ENCODE peak calls at places on chromosomes 16 and 17, in four cellular contexts. T is Panc1, B is K562, A is GM23338. V is an unnamed sample.

GRCh38 chr16:50684823-50685455 is 3.8 kb upstream of the SNX20 start:
- ATAC-seq in B (no peak), A (no peak), T (no peak), V (no peak)

GRCh38 chr17:36470499-36470898 is 16.0 kb upstream of the ZNHIT3 start:
- ATAC-seq in T (no peak), B (no peak), A (no peak), V (no peak)

GRCh38 chr17:78891406-78892061 is 11.5 kb downstream of the CEP295NL start:
- ATAC-seq in A (no peak), T (no peak), B (no peak), V (no peak)

GRCh38 chr16:715448-716249 is 731 bp downstream of the METRN start:
- ATAC-seq in B (peak; percentile 48), A (peak; percentile 17), T (peak; percentile 1), V (no peak)

GRCh38 chr16:14109077-14109775 is 38.1 kb downstream of the MRTFB start:
- ATAC-seq in A (no peak), T (no peak), B (no peak), V (no peak)

GRCh38 chr17:62882878-62883277 is 74.8 kb upstream of the MARCHF10 start:
- ATAC-seq in A (no peak), T (no peak), B (peak; percentile 35), V (no peak)

GRCh38 chr16:52293209-52293608 is 253.7 kb downstream of the TOX3 start:
- ATAC-seq in T (no peak), B (no peak), A (no peak), V (no peak)

GRCh38 chr17:60514053-60514452 is 12.0 kb downstream of the APPBP2 start:
- ATAC-seq in B (no peak), A (no peak), T (no peak), V (no peak)

GRCh38 chr16:370980-371728 is 816 bp upstream of the MRPL28 start:
- ATAC-seq in T (peak; percentile 42), A (peak; percentile 4), B (peak; percentile 58), V (no peak)

DNA sequence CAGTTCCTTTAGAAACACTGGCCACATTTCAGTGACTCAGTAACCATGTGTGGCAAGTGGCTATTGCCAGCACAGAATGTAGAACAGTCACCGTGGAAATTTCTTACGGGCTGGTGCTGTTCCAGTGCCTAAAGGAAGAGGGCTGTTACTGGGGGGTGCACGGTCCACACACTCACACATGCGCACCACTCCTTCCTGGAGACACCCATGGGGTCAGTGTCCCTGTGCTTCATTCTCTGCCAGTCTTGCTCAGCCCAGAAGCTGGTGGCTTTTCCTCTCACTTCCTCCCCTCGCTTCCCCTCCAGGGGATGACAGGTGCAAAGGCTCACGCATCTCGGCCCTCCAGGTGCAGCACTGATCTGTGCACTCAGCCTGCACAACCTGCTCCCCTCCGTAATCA is 115.6 kb downstream of the CCDC182 start:
- ATAC-seq in T (no peak), B (no peak), A (no peak), V (no peak)
- TF ChIP-seq POLR2AphosphoS5 in T (no peak), B (no peak), A (no peak), V (no peak)

GRCh38 chr17:21297026-21297520 is 12.6 kb downstream of the MAP2K3 start:
- ATAC-seq in A (no peak), T (no peak), B (no peak), V (no peak)
- H3K27ac ChIP-seq in A (no peak overlapping the region), T (no peak overlapping the region), B (no peak overlapping the region), V (no peak overlapping the region)

GRCh38 chr17:73534575-73534940 is 109.7 kb downstream of the SDK2 start:
- ATAC-seq in B (no peak), T (no peak), A (no peak), V (no peak)

GRCh38 chr17:73533801-73534574 is 110.3 kb downstream of the SDK2 start:
- ATAC-seq in B (no peak), A (peak; percentile 45), T (no peak), V (no peak)

GRCh38 chr17:73531171-73531570 is 113.1 kb downstream of the SDK2 start:
- ATAC-seq in T (no peak), A (no peak), B (no peak), V (no peak)

GRCh38 chr17:73533127-73533526 is 111.1 kb downstream of the SDK2 start:
- ATAC-seq in A (no peak), B (no peak), T (no peak), V (no peak)

DNA sequence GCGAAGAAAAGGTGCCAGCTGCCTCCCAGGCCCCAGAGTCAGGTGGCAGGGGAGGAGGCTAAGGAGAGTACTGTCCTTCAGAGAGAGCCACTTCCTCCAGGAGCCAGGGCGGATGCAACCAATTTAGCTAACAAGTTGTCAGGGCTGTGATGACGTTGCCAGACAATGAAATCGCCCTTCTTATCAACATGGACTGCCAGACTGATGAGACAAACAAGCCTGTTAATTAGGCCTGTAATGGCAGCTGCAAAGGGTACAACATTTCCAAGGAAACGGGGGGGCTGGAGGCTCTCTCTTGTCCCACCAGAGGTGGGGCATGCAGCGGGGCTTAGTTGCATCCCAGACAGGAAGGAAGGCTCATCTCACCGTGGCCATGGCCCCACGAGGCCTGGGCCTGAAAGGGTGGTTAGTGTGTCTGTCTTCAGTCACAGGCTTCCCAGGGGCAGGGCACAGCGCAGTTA is 111.8 kb downstream of the SDK2 start:
- ATAC-seq in A (no peak), T (no peak), B (no peak), V (no peak)
- H3K4me3 ChIP-seq in A (no peak overlapping the region), T (no peak overlapping the region), B (no peak overlapping the region), V (no peak overlapping the region)

DNA sequence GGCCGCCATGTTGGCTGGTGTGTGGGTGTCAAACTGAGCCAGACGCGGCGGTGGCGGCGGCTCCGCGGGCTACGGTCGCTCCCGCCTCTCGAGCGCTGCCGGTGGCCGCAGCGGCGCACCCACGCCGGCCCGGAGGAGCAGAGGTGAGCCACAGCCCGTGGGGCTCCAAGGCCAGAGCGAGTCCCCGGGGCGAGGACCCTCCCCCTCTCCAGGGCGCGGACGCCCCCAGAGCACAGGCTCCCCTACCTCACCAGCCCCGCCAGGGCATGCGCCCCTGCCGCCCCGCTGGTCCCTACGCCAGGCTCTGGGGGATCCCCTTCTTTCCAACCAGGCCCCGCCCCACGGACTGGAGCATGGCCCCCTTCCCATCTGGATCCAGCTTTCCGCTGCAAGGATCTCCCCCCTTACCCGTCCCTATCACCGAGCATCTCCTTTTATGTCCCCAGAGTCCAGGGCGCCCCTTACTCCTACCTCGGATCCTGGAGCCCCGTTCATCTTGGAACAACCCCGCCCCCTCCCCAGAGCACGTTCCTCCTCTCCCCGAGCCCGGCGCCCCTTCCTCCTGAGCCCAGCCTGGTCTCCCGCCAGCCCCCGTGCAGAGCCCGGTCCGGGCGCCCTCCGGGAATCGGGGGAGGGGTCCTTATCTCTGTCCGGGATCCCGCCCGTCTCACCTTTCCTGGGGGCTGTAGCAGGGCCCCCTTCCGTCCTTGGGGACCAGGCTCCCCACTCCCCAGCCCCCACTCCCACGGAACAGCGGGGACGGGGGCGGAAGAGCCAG is 412 bp downstream of the EPN2 start:
- ATAC-seq in B (peak; percentile 92), A (peak; percentile 75), T (peak; percentile 85), V (peak; percentile 5)
- TF ChIP-seq POLR2AphosphoS5 in B (no peak), A (no peak), T (no peak), V (no peak)

DNA sequence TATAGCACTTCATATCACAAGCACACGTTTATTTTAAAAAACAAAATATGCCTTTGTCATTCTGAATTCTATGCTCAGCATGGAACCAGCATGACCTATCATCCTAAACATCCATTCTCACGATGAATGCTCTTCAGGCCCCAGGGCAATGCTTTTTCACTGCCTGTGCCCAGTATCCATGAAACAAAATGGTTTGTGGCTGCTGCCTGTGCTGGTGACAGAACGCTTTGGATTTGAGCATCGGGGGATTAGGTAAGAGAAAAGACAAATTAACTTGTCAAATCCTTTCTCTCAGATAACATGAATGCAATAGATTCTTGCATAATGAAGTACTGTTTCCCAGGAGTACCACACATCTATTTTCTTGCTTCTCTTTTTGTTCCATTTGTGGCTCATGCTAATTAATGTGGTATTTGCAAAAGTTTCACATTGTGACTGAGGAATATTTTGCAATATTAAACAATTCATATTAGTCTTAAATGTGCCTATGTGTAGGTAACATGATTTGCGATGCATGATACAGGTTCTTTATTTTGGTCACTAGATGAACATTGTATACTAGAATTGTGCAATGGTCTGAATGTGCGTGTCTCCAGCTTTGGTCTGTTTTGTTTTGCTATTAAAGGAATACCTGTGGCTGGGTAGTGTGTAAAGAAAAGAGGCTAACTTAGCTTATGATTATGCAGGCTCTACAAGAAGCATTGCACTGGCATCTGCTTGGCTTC is 25.8 kb upstream of the SRSF1 start:
- ATAC-seq in B (no peak), T (peak; percentile 42), A (peak; percentile 69), V (no peak)
- H3K27ac ChIP-seq in B (no peak overlapping the region), T (no peak overlapping the region), A (no peak overlapping the region), V (no peak overlapping the region)

GRCh38 chr17:31869797-31870568 is 10.9 kb upstream of the COPRS start:
- ATAC-seq in B (no peak), T (peak; percentile 15), A (no peak), V (no peak)
- H3K4me3 ChIP-seq in B (no peak overlapping the region), T (no peak overlapping the region), A (no peak overlapping the region), V (no peak overlapping the region)

DNA sequence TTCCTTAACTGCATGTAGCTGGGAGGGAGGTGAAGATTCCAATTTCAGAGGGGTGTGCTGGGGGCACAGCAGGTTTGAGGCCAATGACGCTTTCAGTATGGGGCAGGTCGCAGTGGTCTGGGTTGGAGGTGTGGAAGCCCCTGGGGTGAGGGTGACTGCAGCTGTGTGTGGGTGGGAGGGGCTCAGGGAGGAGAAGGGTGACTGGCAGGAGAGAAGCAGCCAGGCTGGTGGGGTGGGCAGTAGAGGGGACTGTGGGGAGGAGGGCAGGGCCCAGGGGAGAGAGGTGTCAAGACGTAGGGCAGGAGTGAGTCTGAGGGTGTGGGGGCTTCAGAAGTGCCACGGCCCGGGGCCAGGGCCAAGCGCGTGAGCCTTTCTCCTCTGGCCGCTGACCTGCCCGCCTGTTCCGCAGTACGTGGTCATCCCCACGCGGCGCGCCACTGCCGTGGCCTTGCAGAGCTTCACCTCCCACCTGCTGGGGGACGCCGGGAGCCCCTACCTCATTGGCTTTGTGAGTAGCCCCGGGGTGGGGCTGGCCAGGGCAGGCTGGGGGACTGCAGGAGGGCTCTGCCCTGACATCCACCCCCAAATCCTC is 19.4 kb downstream of the MYBBP1A start:
- ATAC-seq in B (peak; percentile 19), T (peak; percentile 13), A (peak; percentile 18), V (no peak)
- TF ChIP-seq POLR2AphosphoS5 in B (no peak), T (no peak), A (no peak), V (no peak)

GRCh38 chr16:48542020-48542473 is 67.9 kb downstream of the N4BP1 start:
- ATAC-seq in B (no peak), A (peak; percentile 41), T (peak; percentile 88), V (peak; percentile 45)
- H3K27ac ChIP-seq in B (no peak overlapping the region), A (no peak overlapping the region), T (no peak overlapping the region), V (peak overlapping the region; percentile 27)

V was measured in gastroesophageal sphincter.